ENCODE peak calls at places on chromosomes 16 and 17, in six cellular contexts. One of them, this sample, is unnamed.

GRCh38 chr17:57257213-57257873 is 1.0 kb downstream of the MSI2 start:
- DNase-seq in PC-3: no peak
- DNase-seq in HCT116: no peak
- DNase-seq in MM.1S: peak; percentile 33
- DNase-seq in SK-N-SH: peak; percentile 40
- DNase-seq in neural progenitor cell: peak; percentile 74
- DNase-seq in this sample: peak; percentile 29

GRCh38 chr16:86570542-86571196 is 4.0 kb downstream of the FOXC2 start:
- DNase-seq in neural progenitor cell: no peak
- DNase-seq in HCT116: no peak
- DNase-seq in PC-3: no peak
- DNase-seq in MM.1S: no peak
- DNase-seq in SK-N-SH: no peak
- DNase-seq in this sample: no peak

GRCh38 chr16:11145173-11145820 is 110.7 kb downstream of the SOCS1 start:
- DNase-seq in neural progenitor cell: no peak
- DNase-seq in SK-N-SH: no peak
- DNase-seq in MM.1S: no peak
- DNase-seq in HCT116: no peak
- DNase-seq in PC-3: no peak
- DNase-seq in this sample: peak; percentile 89

GRCh38 chr17:4500188-4500565 is 1.5 kb downstream of the SPNS2 start:
- DNase-seq in HCT116: no peak
- DNase-seq in neural progenitor cell: no peak
- DNase-seq in MM.1S: no peak
- DNase-seq in PC-3: no peak
- DNase-seq in SK-N-SH: no peak
- DNase-seq in this sample: no peak

GRCh38 chr17:78337244-78338109 is 22.4 kb downstream of the SOCS3 start:
- DNase-seq in HCT116: no peak
- DNase-seq in MM.1S: no peak
- DNase-seq in PC-3: peak; percentile 98
- DNase-seq in SK-N-SH: no peak
- DNase-seq in neural progenitor cell: no peak
- DNase-seq in this sample: peak; percentile 98

GRCh38 chr17:28597606-28598383 is 1.0 kb downstream of the SPAG5 start:
- DNase-seq in neural progenitor cell: no peak
- DNase-seq in HCT116: no peak
- DNase-seq in PC-3: peak; percentile 25
- DNase-seq in MM.1S: no peak
- DNase-seq in SK-N-SH: no peak
- DNase-seq in this sample: no peak

GRCh38 chr17:48612456-48612853 is 1.6 kb upstream of the HOXB7 start:
- DNase-seq in PC-3: no peak
- DNase-seq in MM.1S: no peak
- DNase-seq in SK-N-SH: no peak
- DNase-seq in HCT116: no peak
- DNase-seq in neural progenitor cell: no peak
- DNase-seq in this sample: peak; percentile 36

GRCh38 chr17:17326275-17326875 is 23.2 kb downstream of the NT5M start:
- DNase-seq in PC-3: no peak
- DNase-seq in neural progenitor cell: peak; percentile 75
- DNase-seq in HCT116: no peak
- DNase-seq in SK-N-SH: no peak
- DNase-seq in MM.1S: no peak
- DNase-seq in this sample: no peak

GRCh38 chr17:72139213-72139612 is 18.4 kb downstream of the SOX9 start:
- DNase-seq in HCT116: no peak
- DNase-seq in neural progenitor cell: no peak
- DNase-seq in PC-3: peak; percentile 71
- DNase-seq in MM.1S: no peak
- DNase-seq in SK-N-SH: no peak
- DNase-seq in this sample: peak; percentile 81

GRCh38 chr16:66580605-66581209 is 1.4 kb downstream of the CMTM2 start:
- DNase-seq in HCT116: no peak
- DNase-seq in SK-N-SH: no peak
- DNase-seq in PC-3: peak; percentile 65
- DNase-seq in MM.1S: no peak
- DNase-seq in neural progenitor cell: peak; percentile 54
- DNase-seq in this sample: peak; percentile 82

GRCh38 chr17:15119928-15120327 is 145.2 kb downstream of the PMP22 start:
- DNase-seq in MM.1S: no peak
- DNase-seq in SK-N-SH: no peak
- DNase-seq in PC-3: no peak
- DNase-seq in HCT116: no peak
- DNase-seq in neural progenitor cell: peak; percentile 76
- DNase-seq in this sample: peak; percentile 35

GRCh38 chr16:21156767-21157467 is 1.6 kb upstream of the LDAF1 start:
- DNase-seq in MM.1S: peak; percentile 21
- DNase-seq in HCT116: peak; percentile 78
- DNase-seq in PC-3: peak; percentile 77
- DNase-seq in SK-N-SH: peak; percentile 85
- DNase-seq in neural progenitor cell: peak; percentile 75
- DNase-seq in this sample: peak; percentile 81

GRCh38 chr17:56325561-56325960 is 172.3 kb downstream of the ANKFN1 start:
- DNase-seq in MM.1S: no peak
- DNase-seq in HCT116: no peak
- DNase-seq in neural progenitor cell: peak; percentile 75
- DNase-seq in SK-N-SH: no peak
- DNase-seq in PC-3: no peak
- DNase-seq in this sample: no peak

GRCh38 chr17:2054262-2054739 is 602 bp upstream of the HIC1 start:
- DNase-seq in neural progenitor cell: no peak
- DNase-seq in MM.1S: no peak
- DNase-seq in PC-3: peak; percentile 33
- DNase-seq in SK-N-SH: peak; percentile 76
- DNase-seq in HCT116: no peak
- DNase-seq in this sample: peak; percentile 70

GRCh38 chr17:47660064-47660492 is 10.4 kb downstream of the KPNB1 start:
- DNase-seq in HCT116: no peak
- DNase-seq in SK-N-SH: no peak
- DNase-seq in MM.1S: peak; percentile 86
- DNase-seq in neural progenitor cell: no peak
- DNase-seq in PC-3: no peak
- DNase-seq in this sample: peak; percentile 14

GRCh38 chr16:3017806-3018506 is at the start of gene CLDN6:
- DNase-seq in PC-3: no peak
- DNase-seq in neural progenitor cell: peak; percentile 96
- DNase-seq in SK-N-SH: peak; percentile 92
- DNase-seq in MM.1S: no peak
- DNase-seq in HCT116: no peak
- DNase-seq in this sample: no peak

GRCh38 chr17:42040818-42041217 is 9.6 kb downstream of the C17orf113 start:
- DNase-seq in neural progenitor cell: no peak
- DNase-seq in SK-N-SH: no peak
- DNase-seq in MM.1S: no peak
- DNase-seq in HCT116: no peak
- DNase-seq in PC-3: no peak
- DNase-seq in this sample: no peak

GRCh38 chr17:57035971-57036481 is 49.0 kb upstream of the AKAP1 start:
- DNase-seq in MM.1S: no peak
- DNase-seq in neural progenitor cell: no peak
- DNase-seq in SK-N-SH: no peak
- DNase-seq in HCT116: no peak
- DNase-seq in PC-3: peak; percentile 66
- DNase-seq in this sample: no peak

GRCh38 chr17:45294506-45294905 is 22.3 kb downstream of the MAP3K14 start:
- DNase-seq in SK-N-SH: peak; percentile 73
- DNase-seq in PC-3: peak; percentile 93
- DNase-seq in MM.1S: no peak
- DNase-seq in HCT116: no peak
- DNase-seq in neural progenitor cell: no peak
- DNase-seq in this sample: peak; percentile 89

GRCh38 chr17:38464723-38465419 is 36.6 kb downstream of the ARHGAP23 start:
- DNase-seq in MM.1S: no peak
- DNase-seq in neural progenitor cell: peak; percentile 55
- DNase-seq in HCT116: peak; percentile 64
- DNase-seq in SK-N-SH: peak; percentile 96
- DNase-seq in PC-3: no peak
- DNase-seq in this sample: peak; percentile 98

GRCh38 chr17:38464251-38464722 is 36.0 kb downstream of the ARHGAP23 start:
- DNase-seq in neural progenitor cell: no peak
- DNase-seq in PC-3: no peak
- DNase-seq in HCT116: no peak
- DNase-seq in SK-N-SH: peak; percentile 83
- DNase-seq in MM.1S: no peak
- DNase-seq in this sample: peak; percentile 80

GRCh38 chr17:38466346-38467315 is 38.4 kb downstream of the ARHGAP23 start:
- DNase-seq in neural progenitor cell: no peak
- DNase-seq in PC-3: no peak
- DNase-seq in HCT116: no peak
- DNase-seq in SK-N-SH: no peak
- DNase-seq in MM.1S: no peak
- DNase-seq in this sample: peak; percentile 20

GRCh38 chr17:38467491-38467890 is 39.2 kb downstream of the ARHGAP23 start:
- DNase-seq in SK-N-SH: no peak
- DNase-seq in MM.1S: no peak
- DNase-seq in HCT116: no peak
- DNase-seq in PC-3: no peak
- DNase-seq in neural progenitor cell: no peak
- DNase-seq in this sample: no peak

GRCh38 chr17:38465420-38466345 is 37.4 kb downstream of the ARHGAP23 start:
- DNase-seq in neural progenitor cell: no peak
- DNase-seq in SK-N-SH: peak; percentile 68
- DNase-seq in HCT116: no peak
- DNase-seq in PC-3: no peak
- DNase-seq in MM.1S: no peak
- DNase-seq in this sample: peak; percentile 96
- H3K9ac ChIP-seq in neural progenitor cell: no peak overlapping the region
- H3K9ac ChIP-seq in SK-N-SH: peak overlapping the region; percentile 80
- H3K9ac ChIP-seq in HCT116: peak overlapping the region; percentile 79
- H3K9ac ChIP-seq in PC-3: no peak overlapping the region
- H3K9ac ChIP-seq in MM.1S: no peak overlapping the region
- H3K9ac ChIP-seq in this sample: peak overlapping the region; percentile 88

GRCh38 chr16:77213542-77214108 is 14.4 kb downstream of the SYCE1L start:
- DNase-seq in HCT116: peak; percentile 98
- DNase-seq in SK-N-SH: no peak
- DNase-seq in PC-3: peak; percentile 96
- DNase-seq in MM.1S: no peak
- DNase-seq in neural progenitor cell: no peak
- DNase-seq in this sample: peak; percentile 84
- TF ChIP-seq EZH2phosphoT487 in HCT116: no peak
- TF ChIP-seq EZH2phosphoT487 in SK-N-SH: no peak
- TF ChIP-seq EZH2phosphoT487 in PC-3: no peak
- TF ChIP-seq EZH2phosphoT487 in MM.1S: no peak
- TF ChIP-seq EZH2phosphoT487 in neural progenitor cell: no peak
- TF ChIP-seq EZH2phosphoT487 in this sample: peak; percentile 82

GRCh38 chr16:8138666-8139065 is 451.6 kb downstream of the TMEM114 start:
- DNase-seq in SK-N-SH: no peak
- DNase-seq in neural progenitor cell: no peak
- DNase-seq in HCT116: no peak
- DNase-seq in MM.1S: no peak
- DNase-seq in PC-3: no peak
- DNase-seq in this sample: no peak
- H3K9ac ChIP-seq in SK-N-SH: no peak overlapping the region
- H3K9ac ChIP-seq in neural progenitor cell: no peak overlapping the region
- H3K9ac ChIP-seq in HCT116: no peak overlapping the region
- H3K9ac ChIP-seq in MM.1S: no peak overlapping the region
- H3K9ac ChIP-seq in PC-3: no peak overlapping the region
- H3K9ac ChIP-seq in this sample: no peak overlapping the region

GRCh38 chr17:76432712-76433336 is 20.1 kb downstream of the UBE2O start:
- DNase-seq in SK-N-SH: no peak
- DNase-seq in PC-3: peak; percentile 65
- DNase-seq in neural progenitor cell: peak; percentile 24
- DNase-seq in HCT116: peak; percentile 28
- DNase-seq in MM.1S: no peak
- DNase-seq in this sample: peak; percentile 52

GRCh38 chr17:76433693-76434092 is 19.3 kb downstream of the UBE2O start:
- DNase-seq in SK-N-SH: no peak
- DNase-seq in PC-3: no peak
- DNase-seq in MM.1S: no peak
- DNase-seq in neural progenitor cell: no peak
- DNase-seq in HCT116: no peak
- DNase-seq in this sample: no peak

GRCh38 chr17:76431509-76431908 is 21.4 kb downstream of the UBE2O start:
- DNase-seq in HCT116: no peak
- DNase-seq in MM.1S: no peak
- DNase-seq in PC-3: no peak
- DNase-seq in neural progenitor cell: no peak
- DNase-seq in SK-N-SH: no peak
- DNase-seq in this sample: no peak

GRCh38 chr17:76434870-76435269 is 18.1 kb downstream of the UBE2O start:
- DNase-seq in PC-3: peak; percentile 58
- DNase-seq in neural progenitor cell: no peak
- DNase-seq in HCT116: no peak
- DNase-seq in SK-N-SH: no peak
- DNase-seq in MM.1S: no peak
- DNase-seq in this sample: no peak

DNA sequence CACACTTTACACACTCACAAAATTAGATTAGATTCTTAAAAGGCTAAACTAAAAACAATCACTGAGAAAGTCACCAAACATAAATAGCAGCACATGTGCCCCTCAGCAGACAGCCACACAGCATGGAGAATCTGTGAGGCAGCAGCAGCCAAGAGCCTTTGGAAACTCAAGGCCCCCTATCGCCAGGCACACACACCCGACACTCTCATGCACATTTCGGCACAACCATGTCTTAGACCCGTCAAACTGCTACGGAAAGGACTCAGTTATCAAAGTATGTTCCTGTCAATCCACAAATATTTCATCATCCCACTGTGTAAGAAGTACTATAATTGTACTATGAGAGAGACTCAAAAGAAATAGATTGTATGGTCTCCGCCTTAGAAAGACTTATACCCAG is 20.9 kb downstream of the UBE2O start:
- DNase-seq in PC-3: no peak
- DNase-seq in neural progenitor cell: no peak
- DNase-seq in SK-N-SH: no peak
- DNase-seq in MM.1S: no peak
- DNase-seq in HCT116: no peak
- DNase-seq in this sample: no peak
- TF ChIP-seq EZH2phosphoT487 in PC-3: no peak
- TF ChIP-seq EZH2phosphoT487 in neural progenitor cell: no peak
- TF ChIP-seq EZH2phosphoT487 in SK-N-SH: no peak
- TF ChIP-seq EZH2phosphoT487 in MM.1S: no peak
- TF ChIP-seq EZH2phosphoT487 in HCT116: no peak
- TF ChIP-seq EZH2phosphoT487 in this sample: no peak

GRCh38 chr16:68087688-68088087 is 2.5 kb downstream of the NFATC3 start:
- DNase-seq in PC-3: no peak
- DNase-seq in neural progenitor cell: no peak
- DNase-seq in SK-N-SH: no peak
- DNase-seq in MM.1S: no peak
- DNase-seq in HCT116: no peak
- DNase-seq in this sample: no peak
- H3K9ac ChIP-seq in PC-3: no peak overlapping the region
- H3K9ac ChIP-seq in neural progenitor cell: no peak overlapping the region
- H3K9ac ChIP-seq in SK-N-SH: peak overlapping the region; percentile 85
- H3K9ac ChIP-seq in MM.1S: peak overlapping the region; percentile 88
- H3K9ac ChIP-seq in HCT116: no peak overlapping the region
- H3K9ac ChIP-seq in this sample: peak overlapping the region; percentile 90

This sample was measured in GM23248.